ENCODE peak calls at places on chromosomes 4 and X, in eight cellular contexts. One of them, this sample, is unnamed. For H3K4me1, the result is how much of the 10 kb centered on the place peaks cover.

GRCh38 chr4:6942238-6942800 is 32.7 kb downstream of the TBC1D14 start:
- DNase-seq in tibial nerve: no peak
- DNase-seq in lower lobe of right lung: no peak
- DNase-seq in cardiac muscle cell: no peak
- DNase-seq in suprapubic skin: no peak
- DNase-seq in foreskin keratinocyte: peak
- DNase-seq in breast epithelium: no peak
- DNase-seq in mammary epithelial cell: peak
- DNase-seq in this sample: no peak

GRCh38 chr4:52585379-52585778 is 73.7 kb downstream of the USP46 start:
- DNase-seq in tibial nerve: no peak
- DNase-seq in lower lobe of right lung: no peak
- DNase-seq in cardiac muscle cell: no peak
- DNase-seq in suprapubic skin: no peak
- DNase-seq in foreskin keratinocyte: no peak
- DNase-seq in breast epithelium: no peak
- DNase-seq in mammary epithelial cell: no peak
- DNase-seq in this sample: no peak

GRCh38 chrX:11100281-11101035 is 10.7 kb upstream of the HCCS start:
- DNase-seq in tibial nerve: peak
- DNase-seq in lower lobe of right lung: no peak
- DNase-seq in cardiac muscle cell: peak
- DNase-seq in suprapubic skin: no peak
- DNase-seq in foreskin keratinocyte: peak
- DNase-seq in breast epithelium: peak
- DNase-seq in mammary epithelial cell: peak
- DNase-seq in this sample: no peak

GRCh38 chr4:121789960-121790829 is 10.9 kb upstream of the EXOSC9 start:
- DNase-seq in tibial nerve: no peak
- DNase-seq in lower lobe of right lung: no peak
- DNase-seq in cardiac muscle cell: no peak
- DNase-seq in suprapubic skin: no peak
- DNase-seq in foreskin keratinocyte: peak
- DNase-seq in breast epithelium: no peak
- DNase-seq in mammary epithelial cell: peak
- DNase-seq in this sample: no peak

GRCh38 chr4:81599646-81600231 is 128.0 kb upstream of the RASGEF1B start:
- DNase-seq in tibial nerve: no peak
- DNase-seq in lower lobe of right lung: no peak
- DNase-seq in cardiac muscle cell: no peak
- DNase-seq in suprapubic skin: no peak
- DNase-seq in foreskin keratinocyte: no peak
- DNase-seq in breast epithelium: no peak
- DNase-seq in mammary epithelial cell: no peak
- DNase-seq in this sample: no peak

GRCh38 chr4:145902522-145902921 is 36.1 kb downstream of the ZNF827 start:
- DNase-seq in tibial nerve: no peak
- DNase-seq in lower lobe of right lung: no peak
- DNase-seq in cardiac muscle cell: no peak
- DNase-seq in suprapubic skin: no peak
- DNase-seq in foreskin keratinocyte: no peak
- DNase-seq in breast epithelium: no peak
- DNase-seq in mammary epithelial cell: no peak
- DNase-seq in this sample: no peak

GRCh38 chr4:8270912-8271815 is 1.6 kb downstream of the HTRA3 start:
- DNase-seq in tibial nerve: no peak
- DNase-seq in lower lobe of right lung: no peak
- DNase-seq in cardiac muscle cell: no peak
- DNase-seq in suprapubic skin: no peak
- DNase-seq in foreskin keratinocyte: no peak
- DNase-seq in breast epithelium: no peak
- DNase-seq in mammary epithelial cell: no peak
- DNase-seq in this sample: no peak

GRCh38 chr4:127783026-127783769 is 1.1 kb downstream of the HSPA4L start:
- DNase-seq in tibial nerve: peak
- DNase-seq in lower lobe of right lung: peak
- DNase-seq in cardiac muscle cell: peak
- DNase-seq in suprapubic skin: peak
- DNase-seq in foreskin keratinocyte: peak
- DNase-seq in breast epithelium: peak
- DNase-seq in mammary epithelial cell: peak
- DNase-seq in this sample: peak

GRCh38 chr4:7021930-7022658 is 21.1 kb upstream of the TADA2B start:
- DNase-seq in tibial nerve: no peak
- DNase-seq in lower lobe of right lung: no peak
- DNase-seq in cardiac muscle cell: no peak
- DNase-seq in suprapubic skin: no peak
- DNase-seq in foreskin keratinocyte: peak
- DNase-seq in breast epithelium: peak
- DNase-seq in mammary epithelial cell: peak
- DNase-seq in this sample: no peak

GRCh38 chr4:37770016-37770415 is 56.5 kb upstream of the PGM2 start:
- DNase-seq in tibial nerve: no peak
- DNase-seq in lower lobe of right lung: no peak
- DNase-seq in cardiac muscle cell: no peak
- DNase-seq in suprapubic skin: no peak
- DNase-seq in foreskin keratinocyte: no peak
- DNase-seq in breast epithelium: no peak
- DNase-seq in mammary epithelial cell: no peak
- DNase-seq in this sample: no peak

GRCh38 chr4:122777846-122778501 is 45.5 kb downstream of the BBS12 start:
- DNase-seq in tibial nerve: no peak
- DNase-seq in lower lobe of right lung: no peak
- DNase-seq in cardiac muscle cell: no peak
- DNase-seq in suprapubic skin: no peak
- DNase-seq in foreskin keratinocyte: peak
- DNase-seq in breast epithelium: no peak
- DNase-seq in mammary epithelial cell: no peak
- DNase-seq in this sample: no peak

GRCh38 chr4:156749791-156750403 is 221.7 kb downstream of the PDGFC start:
- DNase-seq in tibial nerve: no peak
- DNase-seq in lower lobe of right lung: no peak
- DNase-seq in cardiac muscle cell: no peak
- DNase-seq in suprapubic skin: no peak
- DNase-seq in foreskin keratinocyte: no peak
- DNase-seq in breast epithelium: no peak
- DNase-seq in mammary epithelial cell: no peak
- DNase-seq in this sample: no peak

DNA sequence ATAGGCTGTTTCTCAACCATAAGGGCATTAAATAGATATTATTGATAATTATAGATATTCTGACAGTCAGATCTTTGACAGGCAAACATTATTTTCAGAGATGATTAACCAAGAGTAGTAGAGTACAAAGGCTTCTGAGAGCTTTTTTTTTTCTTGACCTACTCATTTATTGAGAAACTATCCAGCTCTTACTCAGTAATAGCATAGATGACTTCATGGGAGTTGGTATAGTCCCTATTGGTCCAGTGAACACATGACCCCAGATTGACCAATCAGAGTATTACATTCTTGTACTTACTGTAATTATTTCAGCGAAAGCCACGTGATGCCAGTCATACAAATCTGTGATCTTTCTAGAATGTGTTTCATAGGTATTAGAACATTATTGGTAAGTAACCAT is 508.7 kb downstream of the FSTL5 start:
- DNase-seq in tibial nerve: no peak
- DNase-seq in lower lobe of right lung: no peak
- DNase-seq in cardiac muscle cell: no peak
- DNase-seq in suprapubic skin: no peak
- DNase-seq in foreskin keratinocyte: no peak
- DNase-seq in breast epithelium: no peak
- DNase-seq in mammary epithelial cell: no peak
- DNase-seq in this sample: no peak
- H3K4me1 ChIP-seq in tibial nerve: under half
- H3K4me1 ChIP-seq in lower lobe of right lung: under half
- H3K4me1 ChIP-seq in cardiac muscle cell: under half
- H3K4me1 ChIP-seq in suprapubic skin: under half
- H3K4me1 ChIP-seq in foreskin keratinocyte: under half
- H3K4me1 ChIP-seq in breast epithelium: under half
- H3K4me1 ChIP-seq in mammary epithelial cell: under half
- H3K4me1 ChIP-seq in this sample: under half

GRCh38 chr4:71487324-71487677 is 148.5 kb downstream of the SLC4A4 start:
- DNase-seq in tibial nerve: no peak
- DNase-seq in lower lobe of right lung: no peak
- DNase-seq in cardiac muscle cell: peak
- DNase-seq in suprapubic skin: no peak
- DNase-seq in foreskin keratinocyte: no peak
- DNase-seq in breast epithelium: no peak
- DNase-seq in mammary epithelial cell: no peak
- DNase-seq in this sample: peak
- H3K27ac ChIP-seq in tibial nerve: no peak
- H3K27ac ChIP-seq in lower lobe of right lung: no peak
- H3K27ac ChIP-seq in cardiac muscle cell: peak
- H3K27ac ChIP-seq in suprapubic skin: no peak
- H3K27ac ChIP-seq in foreskin keratinocyte: no peak
- H3K27ac ChIP-seq in breast epithelium: no peak
- H3K27ac ChIP-seq in mammary epithelial cell: no peak
- H3K27ac ChIP-seq in this sample: peak

GRCh38 chr4:186150926-186151325 is 40.4 kb upstream of the CYP4V2 start:
- DNase-seq in tibial nerve: no peak
- DNase-seq in lower lobe of right lung: no peak
- DNase-seq in cardiac muscle cell: no peak
- DNase-seq in suprapubic skin: no peak
- DNase-seq in foreskin keratinocyte: no peak
- DNase-seq in breast epithelium: no peak
- DNase-seq in mammary epithelial cell: no peak
- DNase-seq in this sample: no peak

GRCh38 chr4:186148335-186148975 is 42.9 kb upstream of the CYP4V2 start:
- DNase-seq in tibial nerve: no peak
- DNase-seq in lower lobe of right lung: no peak
- DNase-seq in cardiac muscle cell: no peak
- DNase-seq in suprapubic skin: no peak
- DNase-seq in foreskin keratinocyte: no peak
- DNase-seq in breast epithelium: no peak
- DNase-seq in mammary epithelial cell: no peak
- DNase-seq in this sample: no peak

GRCh38 chr4:186146443-186146842 is 41.9 kb downstream of the FAM149A start:
- DNase-seq in tibial nerve: no peak
- DNase-seq in lower lobe of right lung: no peak
- DNase-seq in cardiac muscle cell: no peak
- DNase-seq in suprapubic skin: no peak
- DNase-seq in foreskin keratinocyte: no peak
- DNase-seq in breast epithelium: no peak
- DNase-seq in mammary epithelial cell: no peak
- DNase-seq in this sample: no peak

GRCh38 chr4:186151499-186151898 is 39.9 kb upstream of the CYP4V2 start:
- DNase-seq in tibial nerve: no peak
- DNase-seq in lower lobe of right lung: no peak
- DNase-seq in cardiac muscle cell: no peak
- DNase-seq in suprapubic skin: no peak
- DNase-seq in foreskin keratinocyte: no peak
- DNase-seq in breast epithelium: no peak
- DNase-seq in mammary epithelial cell: no peak
- DNase-seq in this sample: no peak

GRCh38 chr4:186149872-186150271 is 41.5 kb upstream of the CYP4V2 start:
- DNase-seq in tibial nerve: peak
- DNase-seq in lower lobe of right lung: no peak
- DNase-seq in cardiac muscle cell: peak
- DNase-seq in suprapubic skin: peak
- DNase-seq in foreskin keratinocyte: no peak
- DNase-seq in breast epithelium: no peak
- DNase-seq in mammary epithelial cell: no peak
- DNase-seq in this sample: peak
- TF ChIP-seq CTCF in tibial nerve: peak
- TF ChIP-seq CTCF in lower lobe of right lung: peak
- TF ChIP-seq CTCF in cardiac muscle cell: peak
- TF ChIP-seq CTCF in suprapubic skin: no peak
- TF ChIP-seq CTCF in foreskin keratinocyte: peak
- TF ChIP-seq CTCF in breast epithelium: no peak
- TF ChIP-seq CTCF in mammary epithelial cell: peak
- TF ChIP-seq CTCF in this sample: peak

GRCh38 chr4:86999244-86999643 is 64.4 kb downstream of the AFF1 start:
- DNase-seq in tibial nerve: no peak
- DNase-seq in lower lobe of right lung: no peak
- DNase-seq in cardiac muscle cell: no peak
- DNase-seq in suprapubic skin: no peak
- DNase-seq in foreskin keratinocyte: no peak
- DNase-seq in breast epithelium: no peak
- DNase-seq in mammary epithelial cell: no peak
- DNase-seq in this sample: no peak
- H3K4me1 ChIP-seq in tibial nerve: under half
- H3K4me1 ChIP-seq in lower lobe of right lung: under half
- H3K4me1 ChIP-seq in cardiac muscle cell: under half
- H3K4me1 ChIP-seq in suprapubic skin: under half
- H3K4me1 ChIP-seq in foreskin keratinocyte: under half
- H3K4me1 ChIP-seq in breast epithelium: under half
- H3K4me1 ChIP-seq in mammary epithelial cell: under half
- H3K4me1 ChIP-seq in this sample: under half

DNA sequence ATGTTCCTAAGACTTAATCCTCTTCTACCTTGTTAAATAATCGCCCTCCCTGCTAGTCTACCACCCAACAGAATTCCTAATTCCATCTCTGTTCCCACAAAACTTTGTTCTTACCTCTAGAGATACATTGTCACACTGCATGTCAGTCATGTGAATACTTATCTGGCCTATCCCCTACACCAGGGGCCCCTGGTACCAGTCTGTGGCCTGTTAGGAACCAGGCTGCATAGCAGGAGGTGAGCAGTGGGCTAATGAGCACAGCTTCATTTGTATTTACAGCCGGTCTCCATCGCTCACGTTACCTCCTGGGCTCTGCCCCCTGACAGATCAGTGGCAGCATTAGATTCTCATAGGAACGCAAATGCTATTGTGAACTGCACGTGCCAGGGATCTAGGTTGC is 73.9 kb downstream of the APBB2 start:
- DNase-seq in tibial nerve: no peak
- DNase-seq in lower lobe of right lung: no peak
- DNase-seq in cardiac muscle cell: no peak
- DNase-seq in suprapubic skin: no peak
- DNase-seq in foreskin keratinocyte: no peak
- DNase-seq in breast epithelium: no peak
- DNase-seq in mammary epithelial cell: no peak
- DNase-seq in this sample: no peak
- H3K27ac ChIP-seq in tibial nerve: no peak
- H3K27ac ChIP-seq in lower lobe of right lung: no peak
- H3K27ac ChIP-seq in cardiac muscle cell: no peak
- H3K27ac ChIP-seq in suprapubic skin: peak
- H3K27ac ChIP-seq in foreskin keratinocyte: no peak
- H3K27ac ChIP-seq in breast epithelium: peak
- H3K27ac ChIP-seq in mammary epithelial cell: no peak
- H3K27ac ChIP-seq in this sample: no peak

GRCh38 chrX:45801554-45801953 is 600.9 kb upstream of the DIPK2B start:
- DNase-seq in tibial nerve: no peak
- DNase-seq in lower lobe of right lung: no peak
- DNase-seq in cardiac muscle cell: peak
- DNase-seq in suprapubic skin: no peak
- DNase-seq in foreskin keratinocyte: peak
- DNase-seq in breast epithelium: no peak
- DNase-seq in mammary epithelial cell: peak
- DNase-seq in this sample: no peak
- TF ChIP-seq CTCF in tibial nerve: no peak
- TF ChIP-seq CTCF in lower lobe of right lung: peak
- TF ChIP-seq CTCF in cardiac muscle cell: peak
- TF ChIP-seq CTCF in suprapubic skin: peak
- TF ChIP-seq CTCF in foreskin keratinocyte: peak
- TF ChIP-seq CTCF in breast epithelium: peak
- TF ChIP-seq CTCF in mammary epithelial cell: peak
- TF ChIP-seq CTCF in this sample: peak

GRCh38 chrX:2705461-2705860 is 14.4 kb downstream of the CD99 start:
- DNase-seq in tibial nerve: no peak
- DNase-seq in lower lobe of right lung: no peak
- DNase-seq in cardiac muscle cell: no peak
- DNase-seq in suprapubic skin: no peak
- DNase-seq in foreskin keratinocyte: no peak
- DNase-seq in breast epithelium: no peak
- DNase-seq in mammary epithelial cell: no peak
- DNase-seq in this sample: no peak
- H3K4me1 ChIP-seq in tibial nerve: under half
- H3K4me1 ChIP-seq in lower lobe of right lung: half or more
- H3K4me1 ChIP-seq in cardiac muscle cell: half or more
- H3K4me1 ChIP-seq in suprapubic skin: half or more
- H3K4me1 ChIP-seq in foreskin keratinocyte: under half
- H3K4me1 ChIP-seq in breast epithelium: under half
- H3K4me1 ChIP-seq in mammary epithelial cell: under half
- H3K4me1 ChIP-seq in this sample: under half

GRCh38 chr4:39730067-39730466 is 32.1 kb downstream of the UBE2K start:
- DNase-seq in tibial nerve: no peak
- DNase-seq in lower lobe of right lung: no peak
- DNase-seq in cardiac muscle cell: peak
- DNase-seq in suprapubic skin: no peak
- DNase-seq in foreskin keratinocyte: no peak
- DNase-seq in breast epithelium: no peak
- DNase-seq in mammary epithelial cell: peak
- DNase-seq in this sample: no peak
- H3K27ac ChIP-seq in tibial nerve: no peak
- H3K27ac ChIP-seq in lower lobe of right lung: no peak
- H3K27ac ChIP-seq in cardiac muscle cell: peak
- H3K27ac ChIP-seq in suprapubic skin: no peak
- H3K27ac ChIP-seq in foreskin keratinocyte: no peak
- H3K27ac ChIP-seq in breast epithelium: no peak
- H3K27ac ChIP-seq in mammary epithelial cell: no peak
- H3K27ac ChIP-seq in this sample: no peak

This sample was measured in right lobe of liver.